ENCODE peak calls at places on chromosomes 12 and 14, in four cellular contexts. K, H, M and G are unnamed samples.

GRCh38 chr12:3303410-3304136 is 187.4 kb upstream of the PRMT8 start:
- DNase-seq in H (no peak), K (peak), M (no peak), G (no peak)

GRCh38 chr14:77120771-77121743 is 20.5 kb downstream of the ZDHHC22 start:
- DNase-seq in M (no peak), H (no peak), K (no peak), G (peak)

GRCh38 chr12:117853600-117853999 is 115.2 kb downstream of the KSR2 start:
- DNase-seq in H (no peak), M (no peak), K (no peak), G (no peak)

GRCh38 chr14:90570463-90570860 is 173.6 kb downstream of the CALM1 start:
- DNase-seq in K (no peak), H (no peak), M (no peak), G (no peak)

GRCh38 chr14:75711796-75712211 is 50.8 kb downstream of the TTLL5 start:
- DNase-seq in K (peak), M (peak), H (peak), G (no peak)

GRCh38 chr14:102949062-102949800 is 26.8 kb downstream of the AMN start:
- DNase-seq in H (no peak), K (no peak), M (peak), G (no peak)

GRCh38 chr12:120229583-120230325 is 28.8 kb upstream of the RPLP0 start:
- DNase-seq in K (no peak), M (no peak), H (no peak), G (no peak)

GRCh38 chr14:92951912-92952471 is 29.0 kb downstream of the CHGA start:
- DNase-seq in M (peak), H (no peak), K (peak), G (peak)

GRCh38 chr12:27580561-27581330 is 56.7 kb downstream of the PPFIBP1 start:
- DNase-seq in M (no peak), H (no peak), K (no peak), G (no peak)

GRCh38 chr12:54688309-54689033 is 40.3 kb upstream of the DCD start:
- DNase-seq in H (no peak), K (no peak), M (no peak), G (no peak)

GRCh38 chr14:104660597-104660996 is 28.8 kb upstream of the INF2 start:
- DNase-seq in H (no peak), K (no peak), M (no peak), G (no peak)

GRCh38 chr12:112130461-112130998 is 5.2 kb downstream of the TRAFD1 start:
- DNase-seq in K (no peak), H (no peak), M (peak), G (peak)

GRCh38 chr14:68608235-68608962 is 184.5 kb downstream of the ZFP36L1 start:
- DNase-seq in M (no peak), H (no peak), K (no peak), G (no peak)

GRCh38 chr14:22536853-22537338 is 52.1 kb downstream of the DAD1 start:
- DNase-seq in H (peak), M (peak), K (no peak), G (peak)

GRCh38 chr12:51048601-51049369 is 658 bp downstream of the LETMD1 start:
- DNase-seq in M (no peak), H (no peak), K (no peak), G (peak)

GRCh38 chr14:89255012-89255411 is 162.0 kb downstream of the FOXN3 start:
- DNase-seq in H (no peak), K (no peak), M (no peak), G (no peak)